ENCODE peak calls at places on chromosomes 6 and 20, in five cellular contexts. One of them, this sample, is unnamed.

GRCh38 chr20:3046677-3047462 is 1.0 kb downstream of the MRPS26 start:
- DNase-seq in fibroblast of lung: peak
- DNase-seq in mammary epithelial cell: peak
- DNase-seq in astrocyte: peak
- DNase-seq in neural progenitor cell: no peak
- DNase-seq in this sample: no peak

GRCh38 chr6:72657391-72657790 is 35.5 kb downstream of the KCNQ5 start:
- DNase-seq in fibroblast of lung: no peak
- DNase-seq in mammary epithelial cell: no peak
- DNase-seq in astrocyte: no peak
- DNase-seq in neural progenitor cell: no peak
- DNase-seq in this sample: no peak

GRCh38 chr6:27889628-27890315 is 22.4 kb downstream of the OR2B2 start:
- DNase-seq in fibroblast of lung: no peak
- DNase-seq in mammary epithelial cell: peak
- DNase-seq in astrocyte: no peak
- DNase-seq in neural progenitor cell: peak
- DNase-seq in this sample: no peak

GRCh38 chr6:22756365-22756764 is 187.0 kb downstream of the HDGFL1 start:
- DNase-seq in fibroblast of lung: peak
- DNase-seq in mammary epithelial cell: peak
- DNase-seq in astrocyte: peak
- DNase-seq in neural progenitor cell: no peak
- DNase-seq in this sample: no peak

GRCh38 chr6:110352603-110353303 is 5.4 kb downstream of the METTL24 start:
- DNase-seq in fibroblast of lung: peak
- DNase-seq in mammary epithelial cell: no peak
- DNase-seq in astrocyte: peak
- DNase-seq in neural progenitor cell: peak
- DNase-seq in this sample: no peak

GRCh38 chr20:38270869-38271608 is 10.5 kb upstream of the KIAA1755 start:
- DNase-seq in fibroblast of lung: peak
- DNase-seq in mammary epithelial cell: peak
- DNase-seq in astrocyte: peak
- DNase-seq in neural progenitor cell: no peak
- DNase-seq in this sample: peak

GRCh38 chr6:16961577-16961976 is 140.3 kb upstream of the STMND1 start:
- DNase-seq in fibroblast of lung: peak
- DNase-seq in mammary epithelial cell: no peak
- DNase-seq in astrocyte: peak
- DNase-seq in neural progenitor cell: no peak
- DNase-seq in this sample: no peak

GRCh38 chr6:109687271-109687721 is 3.7 kb downstream of the AK9 start:
- DNase-seq in fibroblast of lung: peak
- DNase-seq in mammary epithelial cell: peak
- DNase-seq in astrocyte: peak
- DNase-seq in neural progenitor cell: no peak
- DNase-seq in this sample: no peak

GRCh38 chr6:21341910-21342309 is 251.6 kb upstream of the SOX4 start:
- DNase-seq in fibroblast of lung: no peak
- DNase-seq in mammary epithelial cell: no peak
- DNase-seq in astrocyte: no peak
- DNase-seq in neural progenitor cell: no peak
- DNase-seq in this sample: no peak

GRCh38 chr6:107868867-107869611 is 44.9 kb upstream of the SCML4 start:
- DNase-seq in fibroblast of lung: no peak
- DNase-seq in mammary epithelial cell: no peak
- DNase-seq in astrocyte: no peak
- DNase-seq in neural progenitor cell: no peak
- DNase-seq in this sample: no peak

GRCh38 chr20:9185511-9185910 is 116.6 kb downstream of the PLCB4 start:
- DNase-seq in fibroblast of lung: peak
- DNase-seq in mammary epithelial cell: no peak
- DNase-seq in astrocyte: peak
- DNase-seq in neural progenitor cell: no peak
- DNase-seq in this sample: no peak

GRCh38 chr20:35171753-35172433 is at the start of gene PROCR:
- DNase-seq in fibroblast of lung: peak
- DNase-seq in mammary epithelial cell: peak
- DNase-seq in astrocyte: peak
- DNase-seq in neural progenitor cell: peak
- DNase-seq in this sample: peak

GRCh38 chr6:105780146-105780860 is 305.8 kb upstream of the PRDM1 start:
- DNase-seq in fibroblast of lung: peak
- DNase-seq in mammary epithelial cell: peak
- DNase-seq in astrocyte: peak
- DNase-seq in neural progenitor cell: no peak
- DNase-seq in this sample: no peak
- H3K9ac ChIP-seq in fibroblast of lung: no peak
- H3K9ac ChIP-seq in mammary epithelial cell: no peak
- H3K9ac ChIP-seq in astrocyte: no peak
- H3K9ac ChIP-seq in neural progenitor cell: no peak
- H3K9ac ChIP-seq in this sample: no peak

DNA sequence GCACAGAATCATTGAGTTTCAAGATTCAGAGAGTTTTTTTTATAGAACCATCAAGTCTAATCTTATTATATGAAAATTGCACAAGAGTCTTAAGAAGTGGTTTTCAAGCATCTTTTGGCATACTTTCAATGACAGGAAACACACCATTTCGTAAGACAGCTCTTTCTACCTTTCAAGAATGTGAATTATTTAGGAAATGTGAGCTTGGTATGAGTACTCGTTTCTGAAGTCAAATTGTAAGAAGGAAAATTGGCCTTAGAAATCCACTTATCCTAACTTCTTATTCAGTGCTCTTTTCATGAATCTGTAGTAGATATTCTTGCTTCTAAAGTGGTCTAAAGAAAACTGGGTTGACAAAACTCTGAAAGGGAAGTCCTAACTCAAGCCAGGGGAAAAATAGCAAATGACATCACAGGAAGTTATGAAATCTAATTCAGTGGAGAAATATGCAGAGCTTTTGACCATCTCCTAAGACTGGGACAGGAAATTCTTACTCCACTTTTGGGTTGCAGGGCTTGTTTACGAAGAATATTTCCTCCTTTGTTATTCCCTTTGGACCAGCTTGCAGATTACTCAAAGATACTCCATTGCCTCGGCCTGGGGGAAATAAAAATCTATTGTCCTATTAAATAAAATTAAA is 38.4 kb upstream of the OGFRL1 start:
- DNase-seq in fibroblast of lung: peak
- DNase-seq in mammary epithelial cell: peak
- DNase-seq in astrocyte: peak
- DNase-seq in neural progenitor cell: no peak
- DNase-seq in this sample: no peak
- H3K4me3 ChIP-seq in fibroblast of lung: no peak
- H3K4me3 ChIP-seq in mammary epithelial cell: no peak
- H3K4me3 ChIP-seq in astrocyte: no peak
- H3K4me3 ChIP-seq in neural progenitor cell: no peak
- H3K4me3 ChIP-seq in this sample: no peak

GRCh38 chr6:144150673-144151009 is 324 bp downstream of the STX11 start:
- DNase-seq in fibroblast of lung: peak
- DNase-seq in mammary epithelial cell: peak
- DNase-seq in astrocyte: no peak
- DNase-seq in neural progenitor cell: peak
- DNase-seq in this sample: no peak

GRCh38 chr6:144149558-144149893 is 791 bp upstream of the STX11 start:
- DNase-seq in fibroblast of lung: no peak
- DNase-seq in mammary epithelial cell: no peak
- DNase-seq in astrocyte: no peak
- DNase-seq in neural progenitor cell: peak
- DNase-seq in this sample: no peak

GRCh38 chr6:144151010-144151727 is 852 bp downstream of the STX11 start:
- DNase-seq in fibroblast of lung: no peak
- DNase-seq in mammary epithelial cell: peak
- DNase-seq in astrocyte: no peak
- DNase-seq in neural progenitor cell: peak
- DNase-seq in this sample: no peak

GRCh38 chr6:144148891-144149290 is 1.4 kb upstream of the STX11 start:
- DNase-seq in fibroblast of lung: no peak
- DNase-seq in mammary epithelial cell: no peak
- DNase-seq in astrocyte: no peak
- DNase-seq in neural progenitor cell: no peak
- DNase-seq in this sample: no peak

GRCh38 chr6:144149894-144150672 is at the start of gene STX11:
- DNase-seq in fibroblast of lung: peak
- DNase-seq in mammary epithelial cell: peak
- DNase-seq in astrocyte: peak
- DNase-seq in neural progenitor cell: peak
- DNase-seq in this sample: peak
- H3K9ac ChIP-seq in fibroblast of lung: peak
- H3K9ac ChIP-seq in mammary epithelial cell: peak
- H3K9ac ChIP-seq in astrocyte: peak
- H3K9ac ChIP-seq in neural progenitor cell: no peak
- H3K9ac ChIP-seq in this sample: peak

DNA sequence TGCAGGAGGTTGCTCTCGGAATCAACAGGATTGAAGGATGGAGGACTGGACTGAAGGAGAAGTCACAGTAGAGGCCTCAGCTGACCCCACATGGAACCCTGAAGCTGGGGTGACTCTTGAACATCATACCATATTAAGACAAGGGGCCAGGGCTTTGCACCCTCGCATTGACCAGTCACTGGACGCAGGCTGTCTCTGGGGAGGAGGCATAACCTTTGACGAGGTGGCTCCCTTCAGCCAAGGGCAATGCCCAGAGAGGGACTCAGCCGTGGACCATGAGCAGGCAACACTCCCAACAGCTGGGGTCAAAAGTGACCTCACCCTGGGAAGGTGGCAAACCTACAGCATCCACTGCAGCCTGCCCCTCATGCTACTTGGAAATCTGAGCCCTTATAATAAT is 21.7 kb downstream of the PACSIN1 start:
- DNase-seq in fibroblast of lung: no peak
- DNase-seq in mammary epithelial cell: no peak
- DNase-seq in astrocyte: no peak
- DNase-seq in neural progenitor cell: no peak
- DNase-seq in this sample: no peak
- H3K4me3 ChIP-seq in fibroblast of lung: no peak
- H3K4me3 ChIP-seq in mammary epithelial cell: no peak
- H3K4me3 ChIP-seq in astrocyte: no peak
- H3K4me3 ChIP-seq in neural progenitor cell: no peak
- H3K4me3 ChIP-seq in this sample: no peak

GRCh38 chr6:115064680-115065079 is 721.9 kb upstream of the HS3ST5 start:
- DNase-seq in fibroblast of lung: no peak
- DNase-seq in mammary epithelial cell: no peak
- DNase-seq in astrocyte: no peak
- DNase-seq in neural progenitor cell: no peak
- DNase-seq in this sample: no peak
- H3K9ac ChIP-seq in fibroblast of lung: no peak
- H3K9ac ChIP-seq in mammary epithelial cell: no peak
- H3K9ac ChIP-seq in astrocyte: no peak
- H3K9ac ChIP-seq in neural progenitor cell: no peak
- H3K9ac ChIP-seq in this sample: no peak